ENCODE peak calls at places on chromosomes 6 and 20, in six cellular contexts. T is cardiac muscle cell, K is HTR-8/SVneo, F is IMR-90, V is putamen, W is HT-29. M is an unnamed sample.

GRCh38 chr6:121522265-121522664 is 86.8 kb downstream of the GJA1 start:
- DNase-seq in T (peak; percentile 90), K (peak; percentile 44), F (peak; percentile 96), V (no peak), W (no peak), M (no peak)

GRCh38 chr6:41184761-41185160 is 16.2 kb downstream of the TREML2 start:
- DNase-seq in T (no peak), K (no peak), F (no peak), V (no peak), W (no peak), M (no peak)

GRCh38 chr6:3403244-3404154 is 53.4 kb downstream of the SLC22A23 start:
- DNase-seq in T (no peak), K (no peak), F (no peak), V (no peak), W (peak; percentile 87), M (no peak)

GRCh38 chr20:7657569-7657968 is 282.7 kb downstream of the HAO1 start:
- DNase-seq in T (no peak), K (no peak), F (no peak), V (no peak), W (peak; percentile 9), M (no peak)

GRCh38 chr6:152863618-152864326 is 113.2 kb downstream of the VIP start:
- DNase-seq in T (peak; percentile 85), K (peak; percentile 22), F (peak; percentile 74), V (peak; percentile 50), W (peak; percentile 89), M (peak; percentile 36)

GRCh38 chr6:111771629-111772028 is 101.6 kb downstream of the FYN start:
- DNase-seq in T (no peak), K (no peak), F (no peak), V (no peak), W (no peak), M (no peak)

GRCh38 chr6:34919651-34920050 is 30.6 kb downstream of the ANKS1A start:
- DNase-seq in T (peak; percentile 59), K (no peak), F (peak; percentile 38), V (no peak), W (no peak), M (no peak)

GRCh38 chr6:112180095-112180820 is 74.1 kb downstream of the LAMA4 start:
- DNase-seq in T (peak; percentile 92), K (peak; percentile 45), F (peak; percentile 92), V (peak; percentile 77), W (peak; percentile 76), M (peak; percentile 56)

GRCh38 chr6:124434416-124434815 is 527.8 kb upstream of the RNF217 start:
- DNase-seq in T (no peak), K (no peak), F (no peak), V (no peak), W (no peak), M (no peak)

GRCh38 chr6:34243131-34243771 is 5.6 kb downstream of the SMIM29 start:
- DNase-seq in T (no peak), K (no peak), F (peak; percentile 77), V (no peak), W (no peak), M (no peak)

GRCh38 chr20:44904377-44904776 is 5.5 kb upstream of the PABPC1L start:
- DNase-seq in T (no peak), K (no peak), F (no peak), V (no peak), W (no peak), M (no peak)

GRCh38 chr20:48564997-48565396 is 262.8 kb downstream of the PREX1 start:
- DNase-seq in T (no peak), K (no peak), F (no peak), V (no peak), W (no peak), M (no peak)

GRCh38 chr6:39824030-39824926 is 32.1 kb downstream of the DAAM2 start:
- DNase-seq in T (no peak), K (no peak), F (no peak), V (no peak), W (no peak), M (peak; percentile 36)

GRCh38 chr20:39269031-39269461 is 306.9 kb downstream of the DHX35 start:
- DNase-seq in T (peak; percentile 34), K (peak; percentile 48), F (peak; percentile 3), V (peak; percentile 6), W (peak; percentile 63), M (peak; percentile 77)

GRCh38 chr6:138970159-138970558 is 17.9 kb downstream of the REPS1 start:
- DNase-seq in T (no peak), K (no peak), F (no peak), V (no peak), W (no peak), M (no peak)

GRCh38 chr6:138007014-138007472 is 100.2 kb downstream of the PERP start:
- DNase-seq in T (peak; percentile 28), K (peak; percentile 48), F (peak; percentile 33), V (no peak), W (peak; percentile 57), M (peak; percentile 7)

GRCh38 chr20:11919571-11919970 is 1.9 kb downstream of the BTBD3 start:
- DNase-seq in T (no peak), K (no peak), F (no peak), V (no peak), W (no peak), M (no peak)